ENCODE peak calls at places on chromosomes 12 and 14, in six cellular contexts. O, N, Q, R, Y and W are unnamed samples.

GRCh38 chr12:4118017-4118510 is 155.5 kb upstream of the CCND2 start:
- DNase-seq in O (peak), N (peak), Q (no peak), R (peak), Y (no peak), W (peak)

GRCh38 chr12:91144053-91144452 is 32.8 kb upstream of the LUM start:
- DNase-seq in O (no peak), N (no peak), Q (no peak), R (no peak), Y (no peak), W (no peak)

GRCh38 chr12:82627799-82628198 is 58.9 kb upstream of the TMTC2 start:
- DNase-seq in O (no peak), N (no peak), Q (peak), R (no peak), Y (no peak), W (no peak)

GRCh38 chr14:28375295-28375694 is 391.3 kb upstream of the FOXG1 start:
- DNase-seq in O (no peak), N (no peak), Q (peak), R (no peak), Y (no peak), W (no peak)

GRCh38 chr12:131121705-131122405 is 168.1 kb downstream of the ADGRD1 start:
- DNase-seq in O (no peak), N (no peak), Q (no peak), R (no peak), Y (no peak), W (no peak)

GRCh38 chr12:54364413-54364812 is at the start of gene GPR84:
- DNase-seq in O (no peak), N (no peak), Q (no peak), R (no peak), Y (no peak), W (no peak)

GRCh38 chr14:99773496-99774203 is 19.6 kb upstream of the EML1 start:
- DNase-seq in O (no peak), N (no peak), Q (peak), R (peak), Y (no peak), W (no peak)

GRCh38 chr12:124305136-124305535 is 10.2 kb downstream of the RFLNA start:
- DNase-seq in O (peak), N (no peak), Q (no peak), R (no peak), Y (no peak), W (no peak)

GRCh38 chr12:33531261-33531660 is 91.6 kb upstream of the SYT10 start:
- DNase-seq in O (no peak), N (no peak), Q (no peak), R (no peak), Y (no peak), W (no peak)

GRCh38 chr14:69933623-69934275 is 54.5 kb downstream of the SMOC1 start:
- DNase-seq in O (no peak), N (no peak), Q (no peak), R (no peak), Y (no peak), W (no peak)

GRCh38 chr12:106193404-106194215 is 54.2 kb downstream of the CKAP4 start:
- DNase-seq in O (no peak), N (no peak), Q (no peak), R (no peak), Y (no peak), W (no peak)

GRCh38 chr12:109539508-109539907 is 33.8 kb downstream of the MMAB start:
- DNase-seq in O (no peak), N (no peak), Q (no peak), R (no peak), Y (no peak), W (no peak)

GRCh38 chr12:46830731-46831334 is 5.0 kb upstream of the SLC38A4 start:
- DNase-seq in O (no peak), N (no peak), Q (peak), R (no peak), Y (no peak), W (peak)

GRCh38 chr12:1436996-1437395 is 157.4 kb downstream of the FBXL14 start:
- DNase-seq in O (no peak), N (no peak), Q (no peak), R (no peak), Y (no peak), W (no peak)

GRCh38 chr12:1435044-1435443 is 159.3 kb downstream of the FBXL14 start:
- DNase-seq in O (no peak), N (no peak), Q (no peak), R (no peak), Y (no peak), W (no peak)

GRCh38 chr12:1436015-1436414 is 158.4 kb downstream of the FBXL14 start:
- DNase-seq in O (no peak), N (no peak), Q (no peak), R (no peak), Y (no peak), W (no peak)

GRCh38 chr12:1434296-1434955 is 160.0 kb downstream of the FBXL14 start:
- DNase-seq in O (no peak), N (no peak), Q (no peak), R (no peak), Y (no peak), W (no peak)

DNA sequence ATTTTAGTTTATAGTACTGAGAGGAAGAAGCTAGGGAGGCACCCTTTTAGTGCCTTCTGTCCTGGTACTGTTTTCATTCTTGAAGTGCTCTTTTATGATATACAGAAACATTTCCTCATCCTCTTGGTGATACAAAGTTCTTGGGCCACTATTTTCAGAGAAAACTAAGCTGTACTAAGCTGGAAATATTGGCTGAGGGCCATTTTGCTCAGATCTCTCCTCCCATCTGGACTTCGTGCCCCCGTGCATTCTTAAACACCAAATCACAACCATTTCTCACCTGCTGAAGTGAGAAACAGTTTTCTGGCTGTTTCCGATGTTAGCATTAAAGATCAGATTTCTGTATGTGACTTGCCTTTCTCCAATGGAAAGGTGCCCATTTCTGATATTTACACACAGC is 158.9 kb downstream of the FBXL14 start:
- DNase-seq in O (no peak), N (no peak), Q (no peak), R (no peak), Y (no peak), W (no peak)
- H3K27ac ChIP-seq in O (no peak), N (no peak), Q (no peak), R (peak), Y (no peak), W (no peak)

DNA sequence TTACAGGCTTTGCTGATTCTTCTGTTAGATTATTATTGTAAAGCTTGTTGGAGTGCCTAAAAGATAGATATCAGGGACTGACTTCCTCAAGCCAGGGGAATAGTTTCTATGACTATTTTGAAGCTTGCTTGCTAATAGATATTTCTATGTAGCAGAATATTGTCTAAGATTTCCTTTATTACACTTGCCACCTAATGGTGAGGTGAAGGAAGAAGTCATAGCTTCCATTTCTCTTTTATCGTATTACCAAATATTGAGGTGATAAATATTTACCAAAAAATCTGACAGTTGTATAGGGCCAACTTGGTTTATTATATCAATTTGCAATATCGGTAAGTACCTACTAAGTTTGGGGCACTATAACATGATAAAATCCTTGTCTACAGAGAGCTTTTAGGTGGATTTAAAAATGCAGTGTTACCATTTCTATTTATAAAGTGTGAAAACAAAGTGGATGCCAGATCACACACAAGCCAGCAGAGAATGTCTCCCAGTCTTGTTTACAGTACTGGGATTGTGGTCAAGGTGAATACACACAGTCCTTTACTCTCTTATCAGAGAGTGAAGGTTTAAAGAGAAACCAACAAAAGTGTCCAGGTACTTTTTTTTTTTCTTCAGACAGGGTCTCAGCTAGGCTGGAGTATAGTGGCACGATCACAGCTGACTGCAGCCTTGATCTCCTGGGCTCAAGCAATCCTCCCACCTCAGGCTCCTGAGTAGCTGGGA is 137.9 kb downstream of the IGF1 start:
- DNase-seq in O (no peak), N (no peak), Q (no peak), R (no peak), Y (no peak), W (no peak)
- TF ChIP-seq CTCF in O (no peak), N (no peak), Q (no peak), R (no peak), Y (no peak), W (no peak)

GRCh38 chr12:62977419-62977818 is 42.5 kb upstream of the PPM1H start:
- DNase-seq in O (no peak), N (no peak), Q (no peak), R (no peak), Y (no peak), W (no peak)
- H3K27ac ChIP-seq in O (no peak), N (no peak), Q (no peak), R (no peak), Y (no peak), W (no peak)

GRCh38 chr12:21819678-21820077 is 45.2 kb upstream of the KCNJ8 start:
- DNase-seq in O (no peak), N (no peak), Q (no peak), R (no peak), Y (no peak), W (no peak)
- TF ChIP-seq CTCF in O (no peak), N (no peak), Q (no peak), R (no peak), Y (no peak), W (no peak)

GRCh38 chr12:56243731-56244181 is 13.9 kb downstream of the SLC39A5 start:
- DNase-seq in O (no peak), N (no peak), Q (no peak), R (no peak), Y (no peak), W (no peak)
- H3K27ac ChIP-seq in O (no peak), N (no peak), Q (no peak), R (no peak), Y (no peak), W (no peak)

GRCh38 chr12:15910468-15910863 is 666 bp upstream of the DERA start:
- DNase-seq in O (no peak), N (no peak), Q (no peak), R (no peak), Y (no peak), W (no peak)

GRCh38 chr12:15910864-15911696 is at the start of gene DERA:
- DNase-seq in O (peak), N (peak), Q (peak), R (peak), Y (peak), W (peak)
- TF ChIP-seq CTCF in O (peak), N (peak), Q (no peak), R (peak), Y (no peak), W (no peak)

GRCh38 chr14:64060199-64060545 is 207.4 kb downstream of the SYNE2 start:
- DNase-seq in O (no peak), N (no peak), Q (no peak), R (no peak), Y (no peak), W (no peak)
- H3K27ac ChIP-seq in O (no peak), N (no peak), Q (peak), R (no peak), Y (no peak), W (no peak)